ENCODE peak calls at places on chromosomes 4 and X, in eight cellular contexts. One of them, this sample, is unnamed.
A peak's percentile ranks its signal among the peaks of the same experiment; 100 is the strongest.

GRCh38 chr4:16157609-16158503 is 68.4 kb downstream of the TAPT1 start:
- DNase-seq in fibroblast of mammary gland: no peak
- DNase-seq in WTC11: no peak
- DNase-seq in Caco-2: peak; percentile 5
- DNase-seq in progenitor cell of endocrine pancreas: no peak
- DNase-seq in ovary: no peak
- DNase-seq in heart right ventricle: no peak
- DNase-seq in MM.1S: no peak
- DNase-seq in this sample: no peak

GRCh38 chr4:149113804-149114430 is 671.7 kb upstream of the NR3C2 start:
- DNase-seq in heart right ventricle: no peak
- DNase-seq in MM.1S: no peak
- DNase-seq in Caco-2: no peak
- DNase-seq in WTC11: no peak
- DNase-seq in progenitor cell of endocrine pancreas: no peak
- DNase-seq in fibroblast of mammary gland: peak; percentile 74
- DNase-seq in ovary: no peak
- DNase-seq in this sample: no peak

GRCh38 chr4:1049591-1049905 is 38.1 kb downstream of the FGFRL1 start:
- DNase-seq in fibroblast of mammary gland: no peak
- DNase-seq in ovary: peak; percentile 29
- DNase-seq in MM.1S: no peak
- DNase-seq in WTC11: no peak
- DNase-seq in progenitor cell of endocrine pancreas: no peak
- DNase-seq in heart right ventricle: no peak
- DNase-seq in Caco-2: no peak
- DNase-seq in this sample: no peak

GRCh38 chr4:4884611-4885010 is 25.1 kb downstream of the MSX1 start:
- DNase-seq in Caco-2: no peak
- DNase-seq in fibroblast of mammary gland: no peak
- DNase-seq in heart right ventricle: no peak
- DNase-seq in MM.1S: no peak
- DNase-seq in ovary: no peak
- DNase-seq in WTC11: no peak
- DNase-seq in progenitor cell of endocrine pancreas: no peak
- DNase-seq in this sample: no peak

GRCh38 chrX:101415180-101416130 is 7.4 kb downstream of the HNRNPH2 start:
- DNase-seq in heart right ventricle: peak; percentile 24
- DNase-seq in fibroblast of mammary gland: peak; percentile 89
- DNase-seq in WTC11: no peak
- DNase-seq in MM.1S: peak; percentile 69
- DNase-seq in ovary: peak; percentile 40
- DNase-seq in Caco-2: peak; percentile 42
- DNase-seq in progenitor cell of endocrine pancreas: no peak
- DNase-seq in this sample: peak; percentile 30

GRCh38 chr4:2873329-2873728 is 29.7 kb downstream of the ADD1 start:
- DNase-seq in heart right ventricle: no peak
- DNase-seq in Caco-2: no peak
- DNase-seq in fibroblast of mammary gland: no peak
- DNase-seq in ovary: no peak
- DNase-seq in progenitor cell of endocrine pancreas: no peak
- DNase-seq in MM.1S: no peak
- DNase-seq in WTC11: no peak
- DNase-seq in this sample: no peak

GRCh38 chr4:169398294-169398693 is 127.5 kb upstream of the SH3RF1 start:
- DNase-seq in heart right ventricle: no peak
- DNase-seq in ovary: no peak
- DNase-seq in Caco-2: no peak
- DNase-seq in WTC11: no peak
- DNase-seq in fibroblast of mammary gland: peak; percentile 92
- DNase-seq in progenitor cell of endocrine pancreas: no peak
- DNase-seq in MM.1S: no peak
- DNase-seq in this sample: no peak

GRCh38 chr4:75629239-75629638 is 1.1 kb downstream of the CDKL2 start:
- DNase-seq in MM.1S: no peak
- DNase-seq in WTC11: no peak
- DNase-seq in Caco-2: no peak
- DNase-seq in heart right ventricle: no peak
- DNase-seq in progenitor cell of endocrine pancreas: no peak
- DNase-seq in ovary: no peak
- DNase-seq in fibroblast of mammary gland: no peak
- DNase-seq in this sample: no peak

GRCh38 chrX:12304261-12304660 is 166.0 kb downstream of the FRMPD4 start:
- DNase-seq in ovary: no peak
- DNase-seq in fibroblast of mammary gland: peak; percentile 76
- DNase-seq in Caco-2: no peak
- DNase-seq in WTC11: no peak
- DNase-seq in progenitor cell of endocrine pancreas: no peak
- DNase-seq in MM.1S: no peak
- DNase-seq in heart right ventricle: no peak
- DNase-seq in this sample: no peak

GRCh38 chr4:141609243-141609642 is 27.1 kb upstream of the IL15 start:
- DNase-seq in WTC11: no peak
- DNase-seq in progenitor cell of endocrine pancreas: no peak
- DNase-seq in heart right ventricle: no peak
- DNase-seq in ovary: no peak
- DNase-seq in fibroblast of mammary gland: no peak
- DNase-seq in Caco-2: no peak
- DNase-seq in MM.1S: no peak
- DNase-seq in this sample: no peak

GRCh38 chrX:122439836-122440235 is 744.2 kb upstream of the GRIA3 start:
- DNase-seq in ovary: no peak
- DNase-seq in Caco-2: no peak
- DNase-seq in fibroblast of mammary gland: no peak
- DNase-seq in heart right ventricle: no peak
- DNase-seq in WTC11: no peak
- DNase-seq in progenitor cell of endocrine pancreas: no peak
- DNase-seq in MM.1S: no peak
- DNase-seq in this sample: no peak

GRCh38 chr4:62601737-62602136 is 1401.6 kb downstream of the ADGRL3 start:
- DNase-seq in fibroblast of mammary gland: no peak
- DNase-seq in heart right ventricle: no peak
- DNase-seq in WTC11: no peak
- DNase-seq in progenitor cell of endocrine pancreas: no peak
- DNase-seq in MM.1S: no peak
- DNase-seq in ovary: no peak
- DNase-seq in Caco-2: no peak
- DNase-seq in this sample: no peak

GRCh38 chr4:142311916-142312315 is 534.2 kb downstream of the INPP4B start:
- DNase-seq in MM.1S: no peak
- DNase-seq in ovary: no peak
- DNase-seq in WTC11: no peak
- DNase-seq in heart right ventricle: no peak
- DNase-seq in progenitor cell of endocrine pancreas: no peak
- DNase-seq in Caco-2: no peak
- DNase-seq in fibroblast of mammary gland: no peak
- DNase-seq in this sample: no peak

GRCh38 chr4:166980419-166980818 is 253.9 kb downstream of the SPOCK3 start:
- DNase-seq in fibroblast of mammary gland: no peak
- DNase-seq in ovary: no peak
- DNase-seq in WTC11: no peak
- DNase-seq in Caco-2: no peak
- DNase-seq in progenitor cell of endocrine pancreas: no peak
- DNase-seq in MM.1S: no peak
- DNase-seq in heart right ventricle: no peak
- DNase-seq in this sample: no peak

GRCh38 chr4:41280010-41280409 is 23.3 kb downstream of the UCHL1 start:
- DNase-seq in WTC11: no peak
- DNase-seq in MM.1S: no peak
- DNase-seq in ovary: no peak
- DNase-seq in Caco-2: no peak
- DNase-seq in progenitor cell of endocrine pancreas: no peak
- DNase-seq in fibroblast of mammary gland: peak; percentile 34
- DNase-seq in heart right ventricle: no peak
- DNase-seq in this sample: no peak

GRCh38 chr4:71980976-71981375 is 50.8 kb upstream of the NPFFR2 start:
- DNase-seq in MM.1S: no peak
- DNase-seq in Caco-2: no peak
- DNase-seq in heart right ventricle: no peak
- DNase-seq in ovary: no peak
- DNase-seq in fibroblast of mammary gland: no peak
- DNase-seq in progenitor cell of endocrine pancreas: no peak
- DNase-seq in WTC11: no peak
- DNase-seq in this sample: no peak

GRCh38 chr4:4480685-4481393 is 61.0 kb downstream of the STX18 start:
- DNase-seq in ovary: no peak
- DNase-seq in MM.1S: no peak
- DNase-seq in WTC11: no peak
- DNase-seq in heart right ventricle: no peak
- DNase-seq in progenitor cell of endocrine pancreas: no peak
- DNase-seq in fibroblast of mammary gland: peak; percentile 50
- DNase-seq in Caco-2: no peak
- DNase-seq in this sample: no peak

GRCh38 chrX:144637731-144638130 is 609.6 kb upstream of the SPANXN1 start:
- DNase-seq in ovary: no peak
- DNase-seq in MM.1S: no peak
- DNase-seq in WTC11: no peak
- DNase-seq in progenitor cell of endocrine pancreas: no peak
- DNase-seq in fibroblast of mammary gland: peak; percentile 28
- DNase-seq in heart right ventricle: no peak
- DNase-seq in Caco-2: no peak
- DNase-seq in this sample: no peak

GRCh38 chrX:76183289-76184057 is 10.6 kb downstream of the PBDC1 start:
- DNase-seq in progenitor cell of endocrine pancreas: no peak
- DNase-seq in MM.1S: no peak
- DNase-seq in ovary: no peak
- DNase-seq in Caco-2: no peak
- DNase-seq in heart right ventricle: no peak
- DNase-seq in fibroblast of mammary gland: peak; percentile 65
- DNase-seq in WTC11: no peak
- DNase-seq in this sample: no peak

DNA sequence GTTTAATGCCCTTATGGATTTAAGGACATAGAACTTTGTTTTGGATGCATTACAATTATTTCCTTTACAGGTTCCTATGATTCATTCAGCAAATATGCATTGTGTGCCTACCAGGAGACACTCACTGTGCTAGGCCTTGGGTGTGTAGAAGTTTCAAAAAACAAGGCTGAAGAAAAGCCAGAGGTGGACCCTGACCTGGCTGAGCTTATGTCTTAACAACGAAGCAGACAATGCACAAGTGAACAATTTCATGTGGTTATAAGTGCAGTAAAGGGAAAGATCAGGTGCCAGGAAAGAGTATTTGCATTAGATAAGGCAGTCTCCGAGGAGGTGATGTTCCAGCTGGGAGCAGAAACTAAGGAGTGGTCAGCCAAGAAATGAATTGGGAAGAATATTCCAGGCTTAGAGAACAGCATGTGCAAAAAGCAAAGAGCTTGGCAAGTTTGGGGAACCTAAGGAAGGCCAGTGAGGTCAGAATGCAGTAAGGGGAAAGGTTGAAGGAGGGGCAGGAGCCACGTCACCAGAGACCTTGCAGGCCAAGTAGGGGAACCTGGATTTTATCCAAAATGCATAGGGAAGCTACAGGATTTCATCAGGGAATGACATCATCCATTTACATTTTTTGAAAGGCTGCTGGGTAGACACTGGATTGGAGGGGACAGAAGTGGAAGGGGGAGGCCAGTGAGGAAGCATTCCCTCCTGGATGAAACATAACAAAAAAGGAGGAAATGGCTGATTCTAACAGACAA is 193.6 kb downstream of the SOWAHB start:
- DNase-seq in WTC11: no peak
- DNase-seq in MM.1S: no peak
- DNase-seq in fibroblast of mammary gland: peak; percentile 61
- DNase-seq in progenitor cell of endocrine pancreas: no peak
- DNase-seq in ovary: no peak
- DNase-seq in heart right ventricle: no peak
- DNase-seq in Caco-2: peak; percentile 54
- DNase-seq in this sample: no peak
- TF ChIP-seq CTCF in WTC11: no peak
- TF ChIP-seq CTCF in MM.1S: no peak
- TF ChIP-seq CTCF in fibroblast of mammary gland: no peak
- TF ChIP-seq CTCF in progenitor cell of endocrine pancreas: no peak
- TF ChIP-seq CTCF in ovary: no peak
- TF ChIP-seq CTCF in heart right ventricle: no peak
- TF ChIP-seq CTCF in Caco-2: no peak
- TF ChIP-seq CTCF in this sample: no peak

GRCh38 chr4:8687083-8687482 is 94.5 kb downstream of the CPZ start:
- DNase-seq in heart right ventricle: no peak
- DNase-seq in ovary: no peak
- DNase-seq in Caco-2: no peak
- DNase-seq in WTC11: peak; percentile 0
- DNase-seq in MM.1S: no peak
- DNase-seq in fibroblast of mammary gland: no peak
- DNase-seq in progenitor cell of endocrine pancreas: no peak
- DNase-seq in this sample: no peak

GRCh38 chr4:8689741-8690140 is 97.2 kb downstream of the CPZ start:
- DNase-seq in Caco-2: no peak
- DNase-seq in progenitor cell of endocrine pancreas: no peak
- DNase-seq in fibroblast of mammary gland: no peak
- DNase-seq in ovary: peak; percentile 2
- DNase-seq in MM.1S: no peak
- DNase-seq in WTC11: peak; percentile 5
- DNase-seq in heart right ventricle: no peak
- DNase-seq in this sample: no peak

GRCh38 chr4:8690216-8690786 is 97.7 kb downstream of the CPZ start:
- DNase-seq in Caco-2: no peak
- DNase-seq in MM.1S: no peak
- DNase-seq in heart right ventricle: no peak
- DNase-seq in WTC11: peak; percentile 10
- DNase-seq in ovary: peak; percentile 2
- DNase-seq in fibroblast of mammary gland: no peak
- DNase-seq in progenitor cell of endocrine pancreas: no peak
- DNase-seq in this sample: no peak

GRCh38 chr4:8688908-8689445 is 96.4 kb downstream of the CPZ start:
- DNase-seq in fibroblast of mammary gland: no peak
- DNase-seq in progenitor cell of endocrine pancreas: no peak
- DNase-seq in Caco-2: no peak
- DNase-seq in MM.1S: no peak
- DNase-seq in ovary: no peak
- DNase-seq in WTC11: peak; percentile 10
- DNase-seq in heart right ventricle: no peak
- DNase-seq in this sample: no peak

GRCh38 chr4:8688041-8688907 is 95.7 kb downstream of the CPZ start:
- DNase-seq in MM.1S: peak; percentile 31
- DNase-seq in fibroblast of mammary gland: peak; percentile 8
- DNase-seq in Caco-2: peak; percentile 33
- DNase-seq in heart right ventricle: no peak
- DNase-seq in WTC11: peak; percentile 89
- DNase-seq in ovary: no peak
- DNase-seq in progenitor cell of endocrine pancreas: peak; percentile 68
- DNase-seq in this sample: peak; percentile 29
- TF ChIP-seq CTCF in MM.1S: peak; percentile 76
- TF ChIP-seq CTCF in fibroblast of mammary gland: peak; percentile 56
- TF ChIP-seq CTCF in Caco-2: peak; percentile 48
- TF ChIP-seq CTCF in heart right ventricle: peak; percentile 58
- TF ChIP-seq CTCF in WTC11: peak; percentile 86
- TF ChIP-seq CTCF in ovary: no peak
- TF ChIP-seq CTCF in progenitor cell of endocrine pancreas: peak; percentile 87
- TF ChIP-seq CTCF in this sample: peak; percentile 72

GRCh38 chr4:174549696-174550095 is 27.4 kb upstream of the HPGD start:
- DNase-seq in MM.1S: no peak
- DNase-seq in ovary: no peak
- DNase-seq in heart right ventricle: no peak
- DNase-seq in progenitor cell of endocrine pancreas: no peak
- DNase-seq in fibroblast of mammary gland: peak; percentile 53
- DNase-seq in WTC11: no peak
- DNase-seq in Caco-2: no peak
- DNase-seq in this sample: no peak
- TF ChIP-seq CTCF in MM.1S: no peak
- TF ChIP-seq CTCF in ovary: no peak
- TF ChIP-seq CTCF in heart right ventricle: no peak
- TF ChIP-seq CTCF in progenitor cell of endocrine pancreas: no peak
- TF ChIP-seq CTCF in fibroblast of mammary gland: no peak
- TF ChIP-seq CTCF in WTC11: no peak
- TF ChIP-seq CTCF in Caco-2: no peak
- TF ChIP-seq CTCF in this sample: no peak

GRCh38 chr4:84582302-84582987 is 482 bp upstream of the CDS1 start:
- DNase-seq in heart right ventricle: peak; percentile 74
- DNase-seq in progenitor cell of endocrine pancreas: peak; percentile 99
- DNase-seq in ovary: peak; percentile 97
- DNase-seq in WTC11: peak; percentile 99
- DNase-seq in fibroblast of mammary gland: peak; percentile 31
- DNase-seq in MM.1S: peak; percentile 94
- DNase-seq in Caco-2: peak; percentile 99
- DNase-seq in this sample: peak; percentile 88
- TF ChIP-seq CTCF in heart right ventricle: no peak
- TF ChIP-seq CTCF in progenitor cell of endocrine pancreas: no peak
- TF ChIP-seq CTCF in ovary: no peak
- TF ChIP-seq CTCF in WTC11: no peak
- TF ChIP-seq CTCF in fibroblast of mammary gland: no peak
- TF ChIP-seq CTCF in MM.1S: no peak
- TF ChIP-seq CTCF in Caco-2: no peak
- TF ChIP-seq CTCF in this sample: no peak